ENCODE peak calls at places on chromosome 16, in ten cellular contexts. One of them, this sample, is unnamed.

GRCh38 chr16:89360760-89361435 is 129.5 kb downstream of the ANKRD11 start:
- DNase-seq in activated T-helper 1 cell treated with anti-CD3 and anti-CD28 coated beads, Interleukin-12 subunit alpha, Interleukin-12 subunit beta, Interleukin-2, Interleukin-4 antibody, amounts not matched to agents 30 ng/mL and 10 ng/mL and 1 ng/mL, durations not matched to agents 14 hours and 24 hours and 36 hours: peak
- DNase-seq in fibroblast of pulmonary artery: no peak
- DNase-seq in activated T-helper 2 cell treated with anti-CD3 and anti-CD28 coated beads, Interferon-gamma antibody, Interleukin-2, Interleukin-4, amounts not matched to agents 10 μg/mL and 5 μg/mL and 100 μg/mL, durations not matched to agents 14 hours and 24 hours and 36 hours: peak
- DNase-seq in natural killer cell: peak
- DNase-seq in A549: no peak
- DNase-seq in cardiac muscle cell: no peak
- DNase-seq in GM13977: peak
- DNase-seq in NCI-H1048: no peak
- DNase-seq in gastrocnemius medialis: no peak
- DNase-seq in this sample: no peak

GRCh38 chr16:65648111-65648510 is 526.2 kb upstream of the CDH11 start:
- DNase-seq in natural killer cell: no peak
- DNase-seq in GM13977: no peak
- DNase-seq in fibroblast of pulmonary artery: no peak
- DNase-seq in activated T-helper 2 cell treated with anti-CD3 and anti-CD28 coated beads, Interferon-gamma antibody, Interleukin-2, Interleukin-4, amounts not matched to agents 10 μg/mL and 5 μg/mL and 100 μg/mL, durations not matched to agents 14 hours and 24 hours and 36 hours: no peak
- DNase-seq in NCI-H1048: no peak
- DNase-seq in A549: no peak
- DNase-seq in activated T-helper 1 cell treated with anti-CD3 and anti-CD28 coated beads, Interleukin-12 subunit alpha, Interleukin-12 subunit beta, Interleukin-2, Interleukin-4 antibody, amounts not matched to agents 30 ng/mL and 10 ng/mL and 1 ng/mL, durations not matched to agents 14 hours and 24 hours and 36 hours: no peak
- DNase-seq in gastrocnemius medialis: no peak
- DNase-seq in cardiac muscle cell: no peak
- DNase-seq in this sample: no peak

GRCh38 chr16:11914759-11915643 is 755 bp downstream of the GSPT1 start:
- DNase-seq in A549: peak
- DNase-seq in gastrocnemius medialis: peak
- DNase-seq in activated T-helper 2 cell treated with anti-CD3 and anti-CD28 coated beads, Interferon-gamma antibody, Interleukin-2, Interleukin-4, amounts not matched to agents 10 μg/mL and 5 μg/mL and 100 μg/mL, durations not matched to agents 14 hours and 24 hours and 36 hours: peak
- DNase-seq in natural killer cell: peak
- DNase-seq in activated T-helper 1 cell treated with anti-CD3 and anti-CD28 coated beads, Interleukin-12 subunit alpha, Interleukin-12 subunit beta, Interleukin-2, Interleukin-4 antibody, amounts not matched to agents 30 ng/mL and 10 ng/mL and 1 ng/mL, durations not matched to agents 14 hours and 24 hours and 36 hours: peak
- DNase-seq in fibroblast of pulmonary artery: peak
- DNase-seq in NCI-H1048: no peak
- DNase-seq in cardiac muscle cell: peak
- DNase-seq in GM13977: peak
- DNase-seq in this sample: peak

GRCh38 chr16:845349-845740 is 44.8 kb upstream of the GNG13 start:
- DNase-seq in GM13977: no peak
- DNase-seq in natural killer cell: no peak
- DNase-seq in A549: no peak
- DNase-seq in fibroblast of pulmonary artery: no peak
- DNase-seq in activated T-helper 2 cell treated with anti-CD3 and anti-CD28 coated beads, Interferon-gamma antibody, Interleukin-2, Interleukin-4, amounts not matched to agents 10 μg/mL and 5 μg/mL and 100 μg/mL, durations not matched to agents 14 hours and 24 hours and 36 hours: no peak
- DNase-seq in cardiac muscle cell: no peak
- DNase-seq in gastrocnemius medialis: no peak
- DNase-seq in activated T-helper 1 cell treated with anti-CD3 and anti-CD28 coated beads, Interleukin-12 subunit alpha, Interleukin-12 subunit beta, Interleukin-2, Interleukin-4 antibody, amounts not matched to agents 30 ng/mL and 10 ng/mL and 1 ng/mL, durations not matched to agents 14 hours and 24 hours and 36 hours: no peak
- DNase-seq in NCI-H1048: no peak
- DNase-seq in this sample: no peak

GRCh38 chr16:10984509-10984908 is 40.1 kb downstream of the CLEC16A start:
- DNase-seq in GM13977: no peak
- DNase-seq in NCI-H1048: no peak
- DNase-seq in activated T-helper 1 cell treated with anti-CD3 and anti-CD28 coated beads, Interleukin-12 subunit alpha, Interleukin-12 subunit beta, Interleukin-2, Interleukin-4 antibody, amounts not matched to agents 30 ng/mL and 10 ng/mL and 1 ng/mL, durations not matched to agents 14 hours and 24 hours and 36 hours: no peak
- DNase-seq in fibroblast of pulmonary artery: peak
- DNase-seq in cardiac muscle cell: no peak
- DNase-seq in A549: no peak
- DNase-seq in activated T-helper 2 cell treated with anti-CD3 and anti-CD28 coated beads, Interferon-gamma antibody, Interleukin-2, Interleukin-4, amounts not matched to agents 10 μg/mL and 5 μg/mL and 100 μg/mL, durations not matched to agents 14 hours and 24 hours and 36 hours: no peak
- DNase-seq in natural killer cell: no peak
- DNase-seq in gastrocnemius medialis: no peak
- DNase-seq in this sample: no peak

GRCh38 chr16:868846-869822 is 68.6 kb upstream of the GNG13 start:
- DNase-seq in activated T-helper 1 cell treated with anti-CD3 and anti-CD28 coated beads, Interleukin-12 subunit alpha, Interleukin-12 subunit beta, Interleukin-2, Interleukin-4 antibody, amounts not matched to agents 30 ng/mL and 10 ng/mL and 1 ng/mL, durations not matched to agents 14 hours and 24 hours and 36 hours: no peak
- DNase-seq in A549: no peak
- DNase-seq in activated T-helper 2 cell treated with anti-CD3 and anti-CD28 coated beads, Interferon-gamma antibody, Interleukin-2, Interleukin-4, amounts not matched to agents 10 μg/mL and 5 μg/mL and 100 μg/mL, durations not matched to agents 14 hours and 24 hours and 36 hours: no peak
- DNase-seq in natural killer cell: no peak
- DNase-seq in gastrocnemius medialis: no peak
- DNase-seq in NCI-H1048: no peak
- DNase-seq in GM13977: no peak
- DNase-seq in cardiac muscle cell: no peak
- DNase-seq in fibroblast of pulmonary artery: no peak
- DNase-seq in this sample: no peak

GRCh38 chr16:30356401-30357084 is 1.4 kb upstream of the CD2BP2 start:
- DNase-seq in gastrocnemius medialis: no peak
- DNase-seq in NCI-H1048: no peak
- DNase-seq in cardiac muscle cell: no peak
- DNase-seq in GM13977: no peak
- DNase-seq in activated T-helper 1 cell treated with anti-CD3 and anti-CD28 coated beads, Interleukin-12 subunit alpha, Interleukin-12 subunit beta, Interleukin-2, Interleukin-4 antibody, amounts not matched to agents 30 ng/mL and 10 ng/mL and 1 ng/mL, durations not matched to agents 14 hours and 24 hours and 36 hours: no peak
- DNase-seq in activated T-helper 2 cell treated with anti-CD3 and anti-CD28 coated beads, Interferon-gamma antibody, Interleukin-2, Interleukin-4, amounts not matched to agents 10 μg/mL and 5 μg/mL and 100 μg/mL, durations not matched to agents 14 hours and 24 hours and 36 hours: no peak
- DNase-seq in natural killer cell: no peak
- DNase-seq in fibroblast of pulmonary artery: no peak
- DNase-seq in A549: no peak
- DNase-seq in this sample: no peak

GRCh38 chr16:71807905-71808592 is 585 bp downstream of the AP1G1 start:
- DNase-seq in A549: peak
- DNase-seq in gastrocnemius medialis: peak
- DNase-seq in fibroblast of pulmonary artery: no peak
- DNase-seq in GM13977: peak
- DNase-seq in activated T-helper 1 cell treated with anti-CD3 and anti-CD28 coated beads, Interleukin-12 subunit alpha, Interleukin-12 subunit beta, Interleukin-2, Interleukin-4 antibody, amounts not matched to agents 30 ng/mL and 10 ng/mL and 1 ng/mL, durations not matched to agents 14 hours and 24 hours and 36 hours: no peak
- DNase-seq in natural killer cell: no peak
- DNase-seq in cardiac muscle cell: no peak
- DNase-seq in NCI-H1048: no peak
- DNase-seq in activated T-helper 2 cell treated with anti-CD3 and anti-CD28 coated beads, Interferon-gamma antibody, Interleukin-2, Interleukin-4, amounts not matched to agents 10 μg/mL and 5 μg/mL and 100 μg/mL, durations not matched to agents 14 hours and 24 hours and 36 hours: no peak
- DNase-seq in this sample: peak

GRCh38 chr16:301950-302349 is 19.0 kb downstream of the PDIA2 start:
- DNase-seq in fibroblast of pulmonary artery: no peak
- DNase-seq in gastrocnemius medialis: no peak
- DNase-seq in NCI-H1048: no peak
- DNase-seq in cardiac muscle cell: no peak
- DNase-seq in activated T-helper 2 cell treated with anti-CD3 and anti-CD28 coated beads, Interferon-gamma antibody, Interleukin-2, Interleukin-4, amounts not matched to agents 10 μg/mL and 5 μg/mL and 100 μg/mL, durations not matched to agents 14 hours and 24 hours and 36 hours: no peak
- DNase-seq in GM13977: no peak
- DNase-seq in natural killer cell: no peak
- DNase-seq in activated T-helper 1 cell treated with anti-CD3 and anti-CD28 coated beads, Interleukin-12 subunit alpha, Interleukin-12 subunit beta, Interleukin-2, Interleukin-4 antibody, amounts not matched to agents 30 ng/mL and 10 ng/mL and 1 ng/mL, durations not matched to agents 14 hours and 24 hours and 36 hours: no peak
- DNase-seq in A549: no peak
- DNase-seq in this sample: no peak

GRCh38 chr16:53112015-53112414 is 57.2 kb downstream of the CHD9 start:
- DNase-seq in A549: no peak
- DNase-seq in NCI-H1048: no peak
- DNase-seq in gastrocnemius medialis: no peak
- DNase-seq in fibroblast of pulmonary artery: no peak
- DNase-seq in GM13977: no peak
- DNase-seq in cardiac muscle cell: no peak
- DNase-seq in natural killer cell: no peak
- DNase-seq in activated T-helper 2 cell treated with anti-CD3 and anti-CD28 coated beads, Interferon-gamma antibody, Interleukin-2, Interleukin-4, amounts not matched to agents 10 μg/mL and 5 μg/mL and 100 μg/mL, durations not matched to agents 14 hours and 24 hours and 36 hours: no peak
- DNase-seq in activated T-helper 1 cell treated with anti-CD3 and anti-CD28 coated beads, Interleukin-12 subunit alpha, Interleukin-12 subunit beta, Interleukin-2, Interleukin-4 antibody, amounts not matched to agents 30 ng/mL and 10 ng/mL and 1 ng/mL, durations not matched to agents 14 hours and 24 hours and 36 hours: no peak
- DNase-seq in this sample: no peak

GRCh38 chr16:48128769-48129168 is 27.0 kb downstream of the ABCC12 start:
- DNase-seq in NCI-H1048: no peak
- DNase-seq in activated T-helper 1 cell treated with anti-CD3 and anti-CD28 coated beads, Interleukin-12 subunit alpha, Interleukin-12 subunit beta, Interleukin-2, Interleukin-4 antibody, amounts not matched to agents 30 ng/mL and 10 ng/mL and 1 ng/mL, durations not matched to agents 14 hours and 24 hours and 36 hours: no peak
- DNase-seq in A549: no peak
- DNase-seq in activated T-helper 2 cell treated with anti-CD3 and anti-CD28 coated beads, Interferon-gamma antibody, Interleukin-2, Interleukin-4, amounts not matched to agents 10 μg/mL and 5 μg/mL and 100 μg/mL, durations not matched to agents 14 hours and 24 hours and 36 hours: no peak
- DNase-seq in GM13977: no peak
- DNase-seq in gastrocnemius medialis: no peak
- DNase-seq in fibroblast of pulmonary artery: no peak
- DNase-seq in natural killer cell: no peak
- DNase-seq in cardiac muscle cell: no peak
- DNase-seq in this sample: no peak

GRCh38 chr16:65069090-65069489 is 52.8 kb downstream of the CDH11 start:
- DNase-seq in fibroblast of pulmonary artery: peak
- DNase-seq in activated T-helper 1 cell treated with anti-CD3 and anti-CD28 coated beads, Interleukin-12 subunit alpha, Interleukin-12 subunit beta, Interleukin-2, Interleukin-4 antibody, amounts not matched to agents 30 ng/mL and 10 ng/mL and 1 ng/mL, durations not matched to agents 14 hours and 24 hours and 36 hours: no peak
- DNase-seq in natural killer cell: no peak
- DNase-seq in activated T-helper 2 cell treated with anti-CD3 and anti-CD28 coated beads, Interferon-gamma antibody, Interleukin-2, Interleukin-4, amounts not matched to agents 10 μg/mL and 5 μg/mL and 100 μg/mL, durations not matched to agents 14 hours and 24 hours and 36 hours: no peak
- DNase-seq in cardiac muscle cell: no peak
- DNase-seq in GM13977: no peak
- DNase-seq in A549: peak
- DNase-seq in NCI-H1048: no peak
- DNase-seq in gastrocnemius medialis: no peak
- DNase-seq in this sample: peak

GRCh38 chr16:50627419-50627818 is 53.7 kb downstream of the SNX20 start:
- DNase-seq in NCI-H1048: no peak
- DNase-seq in activated T-helper 2 cell treated with anti-CD3 and anti-CD28 coated beads, Interferon-gamma antibody, Interleukin-2, Interleukin-4, amounts not matched to agents 10 μg/mL and 5 μg/mL and 100 μg/mL, durations not matched to agents 14 hours and 24 hours and 36 hours: peak
- DNase-seq in activated T-helper 1 cell treated with anti-CD3 and anti-CD28 coated beads, Interleukin-12 subunit alpha, Interleukin-12 subunit beta, Interleukin-2, Interleukin-4 antibody, amounts not matched to agents 30 ng/mL and 10 ng/mL and 1 ng/mL, durations not matched to agents 14 hours and 24 hours and 36 hours: peak
- DNase-seq in natural killer cell: no peak
- DNase-seq in fibroblast of pulmonary artery: peak
- DNase-seq in A549: no peak
- DNase-seq in cardiac muscle cell: peak
- DNase-seq in gastrocnemius medialis: peak
- DNase-seq in GM13977: peak
- DNase-seq in this sample: no peak

GRCh38 chr16:2838928-2839327 is 8.8 kb downstream of the ZG16B start:
- DNase-seq in fibroblast of pulmonary artery: peak
- DNase-seq in natural killer cell: peak
- DNase-seq in cardiac muscle cell: peak
- DNase-seq in NCI-H1048: no peak
- DNase-seq in gastrocnemius medialis: no peak
- DNase-seq in A549: peak
- DNase-seq in activated T-helper 2 cell treated with anti-CD3 and anti-CD28 coated beads, Interferon-gamma antibody, Interleukin-2, Interleukin-4, amounts not matched to agents 10 μg/mL and 5 μg/mL and 100 μg/mL, durations not matched to agents 14 hours and 24 hours and 36 hours: peak
- DNase-seq in activated T-helper 1 cell treated with anti-CD3 and anti-CD28 coated beads, Interleukin-12 subunit alpha, Interleukin-12 subunit beta, Interleukin-2, Interleukin-4 antibody, amounts not matched to agents 30 ng/mL and 10 ng/mL and 1 ng/mL, durations not matched to agents 14 hours and 24 hours and 36 hours: peak
- DNase-seq in GM13977: peak
- DNase-seq in this sample: peak

GRCh38 chr16:4344659-4345438 is 6.3 kb downstream of the PAM16 start:
- DNase-seq in NCI-H1048: no peak
- DNase-seq in natural killer cell: no peak
- DNase-seq in cardiac muscle cell: no peak
- DNase-seq in activated T-helper 2 cell treated with anti-CD3 and anti-CD28 coated beads, Interferon-gamma antibody, Interleukin-2, Interleukin-4, amounts not matched to agents 10 μg/mL and 5 μg/mL and 100 μg/mL, durations not matched to agents 14 hours and 24 hours and 36 hours: no peak
- DNase-seq in fibroblast of pulmonary artery: no peak
- DNase-seq in A549: peak
- DNase-seq in activated T-helper 1 cell treated with anti-CD3 and anti-CD28 coated beads, Interleukin-12 subunit alpha, Interleukin-12 subunit beta, Interleukin-2, Interleukin-4 antibody, amounts not matched to agents 30 ng/mL and 10 ng/mL and 1 ng/mL, durations not matched to agents 14 hours and 24 hours and 36 hours: no peak
- DNase-seq in GM13977: no peak
- DNase-seq in gastrocnemius medialis: no peak
- DNase-seq in this sample: no peak

GRCh38 chr16:50213939-50214519 is 52.3 kb upstream of the ADCY7 start:
- DNase-seq in A549: peak
- DNase-seq in activated T-helper 2 cell treated with anti-CD3 and anti-CD28 coated beads, Interferon-gamma antibody, Interleukin-2, Interleukin-4, amounts not matched to agents 10 μg/mL and 5 μg/mL and 100 μg/mL, durations not matched to agents 14 hours and 24 hours and 36 hours: no peak
- DNase-seq in NCI-H1048: no peak
- DNase-seq in GM13977: peak
- DNase-seq in cardiac muscle cell: peak
- DNase-seq in natural killer cell: no peak
- DNase-seq in gastrocnemius medialis: no peak
- DNase-seq in activated T-helper 1 cell treated with anti-CD3 and anti-CD28 coated beads, Interleukin-12 subunit alpha, Interleukin-12 subunit beta, Interleukin-2, Interleukin-4 antibody, amounts not matched to agents 30 ng/mL and 10 ng/mL and 1 ng/mL, durations not matched to agents 14 hours and 24 hours and 36 hours: no peak
- DNase-seq in fibroblast of pulmonary artery: peak
- DNase-seq in this sample: peak

GRCh38 chr16:31008154-31008950 is 2.1 kb downstream of the STX1B start:
- DNase-seq in activated T-helper 2 cell treated with anti-CD3 and anti-CD28 coated beads, Interferon-gamma antibody, Interleukin-2, Interleukin-4, amounts not matched to agents 10 μg/mL and 5 μg/mL and 100 μg/mL, durations not matched to agents 14 hours and 24 hours and 36 hours: no peak
- DNase-seq in fibroblast of pulmonary artery: no peak
- DNase-seq in NCI-H1048: no peak
- DNase-seq in gastrocnemius medialis: no peak
- DNase-seq in cardiac muscle cell: no peak
- DNase-seq in A549: no peak
- DNase-seq in GM13977: no peak
- DNase-seq in natural killer cell: no peak
- DNase-seq in activated T-helper 1 cell treated with anti-CD3 and anti-CD28 coated beads, Interleukin-12 subunit alpha, Interleukin-12 subunit beta, Interleukin-2, Interleukin-4 antibody, amounts not matched to agents 30 ng/mL and 10 ng/mL and 1 ng/mL, durations not matched to agents 14 hours and 24 hours and 36 hours: no peak
- DNase-seq in this sample: peak

This sample was measured in brain microvascular endothelial cell.